ENCODE peak calls at places on chromosomes 6 and 20, in seven cellular contexts. C is IMR-90, R is mesendoderm, E is trophoblast cell, N is neuronal stem cell, M is H1, V is H9. Y is an unnamed sample.

GRCh38 chr6:166520905-166521834 is 65.3 kb downstream of the RAMACL start:
- DNase-seq in C (peak; percentile 50), R (no peak), E (no peak), N (no peak), M (no peak), V (no peak), Y (no peak)

GRCh38 chr6:82569022-82569421 is 205.4 kb downstream of the TPBG start:
- DNase-seq in C (no peak), R (no peak), E (no peak), N (no peak), M (no peak), V (no peak), Y (no peak)

GRCh38 chr6:43968110-43968965 is 158.9 kb downstream of the MRPL14 start:
- DNase-seq in C (no peak), R (no peak), E (no peak), N (peak; percentile 36), M (peak; percentile 52), V (peak; percentile 29), Y (no peak)

GRCh38 chr6:157107915-157108651 is 215.2 kb downstream of the TMEM242 start:
- DNase-seq in C (peak; percentile 98), R (peak; percentile 13), E (peak; percentile 95), N (no peak), M (no peak), V (no peak), Y (peak; percentile 98)

GRCh38 chr6:43763133-43763797 is 6.7 kb upstream of the VEGFA start:
- DNase-seq in C (peak; percentile 77), R (no peak), E (no peak), N (no peak), M (no peak), V (no peak), Y (peak; percentile 40)

GRCh38 chr6:125415921-125416320 is 114.2 kb upstream of the HDDC2 start:
- DNase-seq in C (no peak), R (no peak), E (no peak), N (no peak), M (no peak), V (no peak), Y (peak; percentile 29)

GRCh38 chr6:119922814-119923213 is 573.3 kb upstream of the MAN1A1 start:
- DNase-seq in C (no peak), R (no peak), E (no peak), N (no peak), M (no peak), V (no peak), Y (no peak)

GRCh38 chr6:37314803-37315515 is 38.8 kb upstream of the RNF8 start:
- DNase-seq in C (peak; percentile 66), R (peak; percentile 80), E (peak; percentile 64), N (no peak), M (peak; percentile 54), V (peak; percentile 71), Y (peak; percentile 86)

GRCh38 chr6:157941101-157941863 is 40.4 kb upstream of the SYNJ2 start:
- DNase-seq in C (no peak), R (no peak), E (no peak), N (no peak), M (no peak), V (no peak), Y (no peak)

GRCh38 chr6:144036064-144036873 is 28.2 kb upstream of the PLAGL1 start:
- DNase-seq in C (peak; percentile 40), R (peak; percentile 22), E (peak; percentile 3), N (peak; percentile 9), M (no peak), V (peak; percentile 41), Y (peak; percentile 57)

GRCh38 chr6:134131530-134132139 is 79.2 kb upstream of the SLC2A12 start:
- DNase-seq in C (no peak), R (no peak), E (no peak), N (no peak), M (no peak), V (no peak), Y (no peak)

GRCh38 chr20:14334306-14334930 is 3.0 kb downstream of the FLRT3 start:
- DNase-seq in C (peak; percentile 45), R (peak; percentile 90), E (peak; percentile 30), N (peak; percentile 52), M (no peak), V (peak; percentile 37), Y (peak; percentile 58)

GRCh38 chr6:14544689-14545088 is 427.1 kb downstream of the CD83 start:
- DNase-seq in C (no peak), R (peak; percentile 16), E (no peak), N (no peak), M (no peak), V (no peak), Y (no peak)

GRCh38 chr6:28567506-28567905 is 41.8 kb downstream of the GPX5 start:
- DNase-seq in C (no peak), R (no peak), E (no peak), N (no peak), M (no peak), V (no peak), Y (no peak)

GRCh38 chr20:61322151-61322860 is 70.2 kb downstream of the CDH4 start:
- DNase-seq in C (no peak), R (no peak), E (no peak), N (no peak), M (no peak), V (no peak), Y (no peak)

GRCh38 chr20:50672400-50673145 is 18.8 kb downstream of the RIPOR3 start:
- DNase-seq in C (no peak), R (no peak), E (no peak), N (no peak), M (no peak), V (no peak), Y (no peak)

GRCh38 chr6:42359021-42359420 is 92.7 kb downstream of the TRERF1 start:
- DNase-seq in C (no peak), R (no peak), E (no peak), N (no peak), M (no peak), V (no peak), Y (no peak)

GRCh38 chr6:118350881-118351430 is 197.1 kb upstream of the PLN start:
- DNase-seq in C (peak; percentile 90), R (no peak), E (no peak), N (no peak), M (no peak), V (no peak), Y (peak; percentile 61)

DNA sequence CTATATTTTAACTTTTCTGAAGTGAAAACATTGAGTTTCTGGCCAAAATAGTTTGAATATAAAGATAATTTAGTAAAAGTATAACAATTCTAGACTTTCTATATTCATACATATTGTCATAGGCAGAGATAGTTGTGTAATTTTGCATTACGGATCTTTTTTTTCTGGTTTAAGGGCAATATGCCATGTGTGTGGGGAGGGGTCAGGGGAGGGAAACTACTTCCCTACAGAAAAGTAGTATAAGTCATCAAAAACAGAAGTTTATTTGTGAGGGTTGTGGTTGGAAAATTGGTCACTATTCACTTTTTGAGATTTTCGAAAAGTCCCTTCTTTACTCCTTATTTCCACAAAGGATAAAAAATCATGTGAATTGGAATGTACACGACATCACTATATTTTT is 288.2 kb upstream of the PREP start:
- DNase-seq in C (no peak), R (no peak), E (peak; percentile 28), N (no peak), M (no peak), V (no peak), Y (no peak)
- H3K18ac ChIP-seq in C (no peak overlapping the region), R (no peak overlapping the region), E (no peak overlapping the region), N (no peak overlapping the region), M (no peak overlapping the region), V (no peak overlapping the region), Y (no peak overlapping the region)

GRCh38 chr6:87829622-87830121 is 127.6 kb upstream of the AKIRIN2 start:
- DNase-seq in C (no peak), R (no peak), E (no peak), N (no peak), M (no peak), V (no peak), Y (no peak)

GRCh38 chr6:87826376-87826775 is 124.3 kb upstream of the AKIRIN2 start:
- DNase-seq in C (peak; percentile 16), R (no peak), E (no peak), N (no peak), M (no peak), V (no peak), Y (peak; percentile 33)

GRCh38 chr6:87827291-87827690 is 125.3 kb upstream of the AKIRIN2 start:
- DNase-seq in C (no peak), R (no peak), E (no peak), N (no peak), M (no peak), V (no peak), Y (no peak)

GRCh38 chr6:87825865-87826264 is 123.8 kb upstream of the AKIRIN2 start:
- DNase-seq in C (no peak), R (no peak), E (peak; percentile 15), N (no peak), M (no peak), V (no peak), Y (peak; percentile 18)

GRCh38 chr6:87828044-87828443 is 126.0 kb upstream of the AKIRIN2 start:
- DNase-seq in C (no peak), R (no peak), E (no peak), N (no peak), M (no peak), V (no peak), Y (no peak)
- H3K18ac ChIP-seq in C (no peak overlapping the region), R (no peak overlapping the region), E (no peak overlapping the region), N (no peak overlapping the region), M (no peak overlapping the region), V (no peak overlapping the region), Y (no peak overlapping the region)

DNA sequence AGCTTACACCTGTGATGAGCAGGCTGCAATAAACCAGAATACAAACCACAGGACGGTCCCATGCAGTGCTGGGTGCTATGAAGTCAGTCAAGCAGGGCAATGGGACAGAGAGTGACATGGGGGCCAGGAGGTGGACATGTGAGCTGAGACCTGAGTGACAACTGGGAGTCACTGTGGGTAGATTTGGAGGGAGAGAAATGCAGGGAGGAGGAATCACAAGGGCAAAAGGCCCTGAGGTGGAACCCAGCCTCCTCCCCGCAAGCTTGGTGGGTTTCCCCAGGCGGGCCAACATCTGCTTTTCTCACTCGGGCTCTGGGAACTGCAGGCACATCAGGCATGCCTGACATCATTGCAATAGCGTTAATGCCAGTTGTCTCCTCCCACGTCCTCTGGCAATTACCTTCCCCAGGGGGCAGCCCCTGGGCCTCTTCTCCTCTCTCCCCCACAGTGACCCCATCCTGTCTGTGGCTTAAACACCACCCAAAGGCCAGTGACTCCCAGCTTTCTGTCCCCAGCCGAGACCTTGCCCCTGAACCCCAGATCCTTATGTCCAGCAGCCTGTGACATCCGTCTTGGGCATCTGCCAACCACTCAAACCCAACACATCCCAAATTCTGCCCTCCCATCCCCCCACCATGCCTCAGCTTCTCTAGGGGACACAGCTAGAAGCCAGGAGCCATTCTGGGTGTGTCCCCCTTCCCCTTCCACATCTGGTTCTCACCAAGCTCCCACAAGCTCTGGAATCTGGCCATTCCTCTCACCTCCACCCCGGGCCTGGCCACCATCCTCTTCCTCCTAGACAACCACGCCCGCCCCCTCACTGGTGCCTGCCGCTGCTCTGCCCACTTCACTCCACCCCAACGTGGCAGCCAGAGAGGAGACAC is 28.2 kb downstream of the PDRG1 start:
- DNase-seq in C (no peak), R (no peak), E (no peak), N (no peak), M (no peak), V (no peak), Y (no peak)
- H3K18ac ChIP-seq in C (no peak overlapping the region), R (no peak overlapping the region), E (no peak overlapping the region), N (peak overlapping the region; percentile 54), M (no peak overlapping the region), V (no peak overlapping the region), Y (no peak overlapping the region)

DNA sequence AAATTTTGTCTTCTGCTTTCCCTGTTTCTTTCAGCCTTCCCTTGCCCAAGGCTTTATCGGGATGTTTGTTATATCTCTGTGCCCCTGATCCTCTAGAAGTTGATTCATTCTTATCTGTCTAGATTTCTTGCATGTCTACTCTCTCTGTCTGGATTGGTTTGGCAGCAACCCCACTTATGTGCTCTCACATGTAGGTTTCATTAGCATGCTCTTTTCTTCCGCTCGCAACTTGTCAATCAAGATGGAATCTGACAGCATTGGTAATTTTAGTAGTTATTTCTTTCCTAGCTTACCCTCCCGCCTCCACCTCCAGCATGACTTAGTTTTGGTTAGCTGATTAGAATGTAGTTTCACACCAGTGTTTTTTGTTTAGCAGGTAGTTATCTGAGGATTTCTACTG is 39.3 kb downstream of the LRRC1 start:
- DNase-seq in C (no peak), R (peak; percentile 11), E (no peak), N (no peak), M (no peak), V (no peak), Y (no peak)
- H3K18ac ChIP-seq in C (no peak overlapping the region), R (no peak overlapping the region), E (no peak overlapping the region), N (no peak overlapping the region), M (no peak overlapping the region), V (no peak overlapping the region), Y (no peak overlapping the region)

Y was measured in mesenchymal stem cell.